ENCODE peak calls at places on chromosomes 6 and 20, in four cellular contexts. M is HepG2, X is K562, C is upper lobe of left lung. H is an unnamed sample.
A peak's percentile ranks its signal among the peaks of the same experiment; 100 is the strongest.

GRCh38 chr20:46709459-46710148 is at the start of gene SLC2A10:
- ATAC-seq in M (peak; percentile 86), X (peak; percentile 85), C (peak; percentile 92), H (peak; percentile 77)

GRCh38 chr6:2622683-2623082 is 128.0 kb downstream of the MYLK4 start:
- ATAC-seq in M (no peak), X (peak; percentile 83), C (peak; percentile 46), H (no peak)

GRCh38 chr6:81023007-81023582 is 729.4 kb downstream of the TENT5A start:
- ATAC-seq in M (no peak), X (no peak), C (no peak), H (no peak)

GRCh38 chr20:54267510-54268003 is 59.7 kb downstream of the PFDN4 start:
- ATAC-seq in M (peak; percentile 99), X (no peak), C (peak; percentile 12), H (no peak)

GRCh38 chr20:9514461-9515210 is at the start of gene LAMP5:
- ATAC-seq in M (peak; percentile 74), X (no peak), C (peak; percentile 47), H (no peak)

GRCh38 chr20:750801-751200 is 17.5 kb downstream of the SLC52A3 start:
- ATAC-seq in M (no peak), X (peak; percentile 98), C (no peak), H (no peak)

GRCh38 chr20:52383995-52384621 is 192.5 kb upstream of the ZFP64 start:
- ATAC-seq in M (no peak), X (no peak), C (no peak), H (no peak)

GRCh38 chr20:1893721-1894470 is 1.3 kb upstream of the SIRPA start:
- ATAC-seq in M (no peak), X (no peak), C (peak; percentile 80), H (no peak)

GRCh38 chr6:29547573-29547972 is 12.0 kb downstream of the UBD start:
- ATAC-seq in M (no peak), X (no peak), C (no peak), H (no peak)

GRCh38 chr6:120303527-120303926 is 954.0 kb upstream of the MAN1A1 start:
- ATAC-seq in M (no peak), X (no peak), C (no peak), H (no peak)

GRCh38 chr20:38892091-38892981 is 33.9 kb upstream of the FAM83D start:
- ATAC-seq in M (no peak), X (no peak), C (no peak), H (no peak)

GRCh38 chr6:16619017-16619416 is 142.2 kb downstream of the ATXN1 start:
- ATAC-seq in M (no peak), X (no peak), C (no peak), H (no peak)

GRCh38 chr20:8131598-8132014 is 460 bp upstream of the PLCB1 start:
- ATAC-seq in M (peak; percentile 56), X (peak; percentile 22), C (peak; percentile 57), H (peak; percentile 52)

GRCh38 chr20:3580412-3580811 is 82.8 kb downstream of the GFRA4 start:
- ATAC-seq in M (peak; percentile 38), X (no peak), C (no peak), H (no peak)

GRCh38 chr6:73713426-73714147 is 17.6 kb downstream of the CD109 start:
- ATAC-seq in M (no peak), X (no peak), C (no peak), H (peak; percentile 46)

GRCh38 chr20:53149184-53149651 is 177.1 kb downstream of the TSHZ2 start:
- ATAC-seq in M (no peak), X (no peak), C (no peak), H (no peak)

GRCh38 chr20:2005359-2005758 is 11.5 kb upstream of the PDYN start:
- ATAC-seq in M (no peak), X (no peak), C (no peak), H (no peak)

GRCh38 chr6:129102741-129103140 is 219.8 kb downstream of the LAMA2 start:
- ATAC-seq in M (no peak), X (no peak), C (peak; percentile 83), H (peak; percentile 82)

GRCh38 chr20:42392417-42392816 is 774.2 kb upstream of the CHD6 start:
- ATAC-seq in M (no peak), X (no peak), C (peak; percentile 86), H (peak; percentile 53)

GRCh38 chr6:7159790-7160525 is 52.2 kb downstream of the RREB1 start:
- ATAC-seq in M (peak; percentile 18), X (peak; percentile 40), C (no peak), H (no peak)

GRCh38 chr6:116410945-116411623 is 40.3 kb downstream of the DSE start:
- ATAC-seq in M (no peak), X (no peak), C (peak; percentile 52), H (no peak)

GRCh38 chr6:160060920-160061447 is 60.6 kb upstream of the SLC22A1 start:
- ATAC-seq in M (no peak), X (no peak), C (no peak), H (no peak)

GRCh38 chr6:136791296-136792065 is 796 bp downstream of the MAP3K5 start:
- ATAC-seq in M (peak; percentile 70), X (peak; percentile 62), C (peak; percentile 42), H (peak; percentile 46)

GRCh38 chr6:46288863-46289262 is 118.1 kb upstream of the ENPP5 start:
- ATAC-seq in M (no peak), X (no peak), C (no peak), H (no peak)

GRCh38 chr20:39445095-39445494 is 483.0 kb downstream of the DHX35 start:
- ATAC-seq in M (no peak), X (no peak), C (no peak), H (no peak)

GRCh38 chr20:53282217-53282955 is 310.2 kb downstream of the TSHZ2 start:
- ATAC-seq in M (no peak), X (no peak), C (no peak), H (no peak)

GRCh38 chr6:25489399-25489798 is 162.6 kb upstream of the SCGN start:
- ATAC-seq in M (peak; percentile 34), X (peak; percentile 40), C (no peak), H (no peak)

GRCh38 chr6:34226066-34226465 is 10.6 kb upstream of the HMGA1 start:
- ATAC-seq in M (no peak), X (no peak), C (no peak), H (no peak)

GRCh38 chr6:34223381-34223963 is 13.2 kb upstream of the HMGA1 start:
- ATAC-seq in M (peak; percentile 24), X (peak; percentile 43), C (peak; percentile 43), H (peak; percentile 48)

GRCh38 chr6:34226731-34227586 is 9.7 kb upstream of the HMGA1 start:
- ATAC-seq in M (peak; percentile 66), X (peak; percentile 25), C (no peak), H (no peak)

GRCh38 chr6:34225551-34225950 is 11.1 kb upstream of the HMGA1 start:
- ATAC-seq in M (no peak), X (no peak), C (no peak), H (no peak)

DNA sequence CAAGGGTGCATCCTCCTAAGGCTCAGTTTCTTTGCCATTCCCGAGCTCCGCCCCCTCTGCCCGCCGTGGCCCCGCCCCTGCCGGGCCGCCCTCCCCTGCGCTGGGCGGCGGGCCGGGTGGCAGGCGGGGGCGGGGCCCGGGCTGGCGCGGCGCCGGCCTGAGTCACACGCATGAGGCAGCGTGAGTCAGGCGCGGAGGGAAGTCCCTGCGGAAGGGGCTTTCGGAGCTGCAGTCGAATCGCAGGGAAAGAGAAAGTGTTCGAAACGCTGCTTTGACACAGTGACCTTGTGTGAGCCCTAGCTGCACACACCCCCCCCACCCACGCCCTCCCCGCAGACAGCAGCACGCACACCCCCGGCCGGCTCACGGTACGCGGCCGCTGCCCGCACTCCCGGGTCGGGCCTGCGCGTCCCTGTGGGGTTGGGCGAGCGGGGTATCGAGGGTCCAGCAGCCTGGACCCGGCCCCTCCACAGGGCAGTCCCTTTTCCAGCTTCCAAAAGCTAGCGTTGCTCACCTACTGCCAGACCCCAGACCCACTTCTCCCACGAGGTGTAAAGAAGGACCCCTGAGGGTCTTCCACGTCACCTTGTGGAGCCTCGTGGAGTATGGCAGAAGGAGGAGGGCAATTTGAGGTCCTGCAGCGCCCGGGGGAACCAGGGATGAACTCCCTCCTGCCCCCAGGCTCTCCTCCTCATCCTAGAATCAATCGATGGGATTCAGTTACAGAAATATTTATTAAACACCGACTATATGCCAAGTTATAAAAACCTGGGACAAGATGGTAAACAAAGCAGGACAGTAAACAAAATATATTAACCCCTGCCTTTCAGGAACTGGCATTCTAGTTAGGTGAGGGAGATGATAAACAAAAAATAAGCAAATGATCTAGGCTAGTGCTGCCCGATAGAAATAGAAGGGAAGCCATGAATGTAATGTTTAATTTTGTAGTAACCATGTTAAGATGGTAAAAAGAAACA is 12.4 kb upstream of the HMGA1 start:
- ATAC-seq in M (peak; percentile 91), X (peak; percentile 95), C (peak; percentile 99), H (peak; percentile 98)
- TF ChIP-seq EP300 in M (no peak), X (peak; percentile 46), C (peak; percentile 91), H (no peak)

GRCh38 chr6:110595112-110595511 is 118.7 kb upstream of the SLC22A16 start:
- ATAC-seq in M (no peak), X (no peak), C (no peak), H (no peak)

GRCh38 chr6:110590821-110591351 is 114.5 kb upstream of the SLC22A16 start:
- ATAC-seq in M (no peak), X (no peak), C (no peak), H (no peak)

GRCh38 chr6:110593637-110594036 is 117.2 kb upstream of the SLC22A16 start:
- ATAC-seq in M (no peak), X (no peak), C (no peak), H (no peak)

GRCh38 chr6:110587328-110587727 is 110.9 kb upstream of the SLC22A16 start:
- ATAC-seq in M (no peak), X (no peak), C (no peak), H (no peak)

GRCh38 chr6:110589865-110590513 is 113.6 kb upstream of the SLC22A16 start:
- ATAC-seq in M (no peak), X (no peak), C (peak; percentile 38), H (no peak)
- TF ChIP-seq POLR2AphosphoS5 in M (no peak), X (no peak), C (no peak), H (no peak)

GRCh38 chr6:131368077-131368911 is 204.7 kb upstream of the ARG1 start:
- ATAC-seq in M (no peak), X (no peak), C (peak; percentile 71), H (peak; percentile 46)
- TF ChIP-seq EP300 in M (no peak), X (no peak), C (no peak), H (no peak)

DNA sequence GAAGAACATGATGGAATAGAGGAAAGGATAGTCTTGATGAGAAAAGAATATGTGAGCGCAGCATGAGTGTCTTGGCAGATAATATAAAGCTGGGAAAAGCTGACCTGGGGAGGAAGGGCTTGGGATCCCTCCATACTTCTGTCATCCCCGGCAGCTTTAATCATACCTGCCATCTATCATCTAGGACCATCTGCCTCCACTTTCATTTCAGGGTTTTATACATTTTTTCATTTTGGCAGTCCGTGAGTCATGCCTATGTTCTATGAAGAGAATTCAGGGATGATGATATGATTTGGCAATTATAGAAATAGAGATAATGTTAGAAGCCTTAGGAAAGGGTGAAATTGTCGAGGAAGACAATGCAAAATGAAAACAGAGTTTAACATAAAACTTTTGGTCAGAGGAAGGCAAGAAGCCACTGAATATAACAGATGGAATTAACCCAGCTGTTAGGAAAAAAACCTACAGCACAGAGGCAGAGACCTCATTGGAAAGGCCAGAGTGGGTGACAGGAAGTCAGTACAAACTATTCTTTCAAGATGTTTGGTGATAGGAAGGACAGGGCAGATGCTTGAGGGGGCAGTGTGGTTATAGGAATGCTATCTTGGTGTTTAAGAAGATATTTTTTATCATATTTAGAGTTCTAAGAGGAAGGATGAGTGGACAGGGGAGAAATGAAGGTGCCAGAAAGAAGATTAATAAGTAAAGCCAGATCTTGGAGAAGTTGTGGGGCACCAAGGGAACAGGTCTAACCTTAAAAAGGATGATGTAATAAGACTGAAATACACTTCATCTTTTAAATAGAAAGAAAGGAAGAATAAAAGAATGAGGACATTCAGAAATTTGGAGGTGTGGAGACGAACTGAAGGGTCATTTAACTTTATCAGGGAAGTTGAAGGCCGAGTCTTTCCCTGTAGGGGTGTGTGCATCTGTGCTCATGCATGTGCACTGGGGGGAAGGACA is 37.8 kb downstream of the MARCKS start:
- ATAC-seq in M (no peak), X (peak; percentile 68), C (no peak), H (no peak)
- TF ChIP-seq POLR2AphosphoS5 in M (no peak), X (no peak), C (no peak), H (no peak)

GRCh38 chr6:11364971-11365397 is 132.5 kb upstream of the NEDD9 start:
- ATAC-seq in M (no peak), X (no peak), C (peak; percentile 69), H (peak; percentile 85)
- TF ChIP-seq EP300 in M (peak; percentile 74), X (no peak), C (peak; percentile 100), H (peak; percentile 82)

H was measured in gastroesophageal sphincter.